ENCODE peak calls at places on chromosomes 13 and 19, in nine cellular contexts. F is T-helper 1 cell; R is activated CD8-positive, alpha-beta T cell treated with anti-CD3 and anti-CD28 coated beads, Interleukin-2, amount 10 ng/mL, durations not matched to agents 7 days and 5 days; E is ecto neural progenitor cell; V is T-cell; Q is germinal center; H is activated CD4-positive, alpha-beta T cell treated with anti-CD3 and anti-CD28 coated beads for 48 hours; W is epithelial cell of proximal tubule; T is stimulated activated CD4-positive, alpha-beta T cell treated with anti-CD3 and anti-CD28 coated beads, Interleukin-4, amount 100 ng/mL, for 24 hours. D is an unnamed sample.

GRCh38 chr13:46476174-46476573 is 76.8 kb upstream of the LRCH1 start:
- DNase-seq in F (no peak), R (no peak), E (no peak), V (no peak), Q (no peak), H (no peak), W (no peak), T (no peak), D (no peak)

GRCh38 chr19:48321372-48321621 is 4.1 kb upstream of the EMP3 start:
- DNase-seq in F (peak; percentile 97), R (peak; percentile 100), E (peak; percentile 98), V (peak; percentile 90), Q (peak; percentile 98), H (peak; percentile 98), W (no peak), T (peak; percentile 93), D (peak; percentile 97)

GRCh38 chr19:38812841-38813320 is at the start of gene LGALS4:
- DNase-seq in F (no peak), R (no peak), E (no peak), V (no peak), Q (no peak), H (no peak), W (no peak), T (no peak), D (no peak)

GRCh38 chr19:2003901-2004300 is 11.6 kb downstream of the BTBD2 start:
- DNase-seq in F (no peak), R (no peak), E (no peak), V (no peak), Q (no peak), H (no peak), W (no peak), T (no peak), D (no peak)

GRCh38 chr13:114102521-114103288 is 29.7 kb downstream of the RASA3 start:
- DNase-seq in F (no peak), R (no peak), E (no peak), V (no peak), Q (no peak), H (no peak), W (no peak), T (no peak), D (no peak)

GRCh38 chr19:6250909-6251308 is 28.9 kb downstream of the MLLT1 start:
- DNase-seq in F (no peak), R (no peak), E (no peak), V (no peak), Q (no peak), H (no peak), W (no peak), T (no peak), D (no peak)

GRCh38 chr19:5536337-5536894 is 31.3 kb downstream of the TINCR start:
- DNase-seq in F (no peak), R (no peak), E (peak; percentile 93), V (no peak), Q (no peak), H (no peak), W (no peak), T (no peak), D (no peak)

GRCh38 chr13:26342898-26343297 is 89.0 kb downstream of the CDK8 start:
- DNase-seq in F (no peak), R (no peak), E (no peak), V (no peak), Q (no peak), H (no peak), W (no peak), T (no peak), D (no peak)

GRCh38 chr13:97710797-97711196 is 242.7 kb upstream of the IPO5 start:
- DNase-seq in F (no peak), R (no peak), E (no peak), V (no peak), Q (no peak), H (no peak), W (no peak), T (no peak), D (no peak)

GRCh38 chr13:76286178-76286577 is 600.0 kb downstream of the KCTD12 start:
- DNase-seq in F (no peak), R (no peak), E (no peak), V (no peak), Q (no peak), H (no peak), W (no peak), T (no peak), D (no peak)

GRCh38 chr13:110285991-110286923 is 20.7 kb downstream of the COL4A1 start:
- DNase-seq in F (no peak), R (no peak), E (no peak), V (no peak), Q (no peak), H (no peak), W (no peak), T (no peak), D (no peak)

GRCh38 chr13:92175330-92175729 is 776.9 kb downstream of the GPC5 start:
- DNase-seq in F (no peak), R (peak; percentile 20), E (no peak), V (no peak), Q (no peak), H (peak; percentile 6), W (no peak), T (no peak), D (no peak)

D was measured in K562.